ENCODE peak calls at places on chromosomes 7 and 10, in seven cellular contexts. X is amygdala; O is H54; E is activated CD4-positive, CD25-positive, alpha-beta regulatory T cell; P is choroid plexus epithelial cell; Z is HT-29; Q is SK-N-SH. J is an unnamed sample.
A peak's percentile ranks its signal among the peaks of the same experiment; 100 is the strongest.

GRCh38 chr10:116691544-116692126 is 50.7 kb downstream of the HSPA12A start:
- DNase-seq in X (no peak), O (no peak), E (no peak), P (no peak), Z (no peak), Q (no peak), J (no peak)

GRCh38 chr7:3955751-3956696 is 655.0 kb downstream of the SDK1 start:
- DNase-seq in X (no peak), O (peak; percentile 83), E (no peak), P (peak; percentile 19), Z (no peak), Q (no peak), J (no peak)

GRCh38 chr7:156034397-156034796 is 222.1 kb upstream of the SHH start:
- DNase-seq in X (no peak), O (no peak), E (no peak), P (no peak), Z (no peak), Q (no peak), J (no peak)

GRCh38 chr7:5320802-5321396 is 38.2 kb downstream of the SLC29A4 start:
- DNase-seq in X (no peak), O (no peak), E (no peak), P (no peak), Z (no peak), Q (no peak), J (no peak)

GRCh38 chr10:60025279-60025678 is 118.9 kb upstream of the CCDC6 start:
- DNase-seq in X (no peak), O (no peak), E (no peak), P (no peak), Z (no peak), Q (no peak), J (no peak)

GRCh38 chr10:119281581-119282071 is 74.3 kb downstream of the GRK5 start:
- DNase-seq in X (peak; percentile 65), O (no peak), E (no peak), P (peak; percentile 28), Z (no peak), Q (peak; percentile 90), J (no peak)

GRCh38 chr10:48461623-48462481 is 143.0 kb downstream of the ARHGAP22 start:
- DNase-seq in X (no peak), O (no peak), E (no peak), P (no peak), Z (no peak), Q (no peak), J (no peak)

GRCh38 chr10:3484306-3485187 is 300.5 kb downstream of the KLF6 start:
- DNase-seq in X (no peak), O (no peak), E (no peak), P (peak; percentile 60), Z (no peak), Q (no peak), J (no peak)

GRCh38 chr7:149529136-149529718 is 31.6 kb upstream of the ZNF746 start:
- DNase-seq in X (no peak), O (no peak), E (no peak), P (peak; percentile 25), Z (no peak), Q (no peak), J (no peak)

GRCh38 chr10:62038609-62039190 is 137.2 kb downstream of the ARID5B start:
- DNase-seq in X (peak; percentile 38), O (peak; percentile 38), E (peak; percentile 50), P (peak; percentile 90), Z (peak; percentile 92), Q (peak; percentile 62), J (peak; percentile 73)

GRCh38 chr7:132437730-132438129 is 138.5 kb downstream of the PLXNA4 start:
- DNase-seq in X (no peak), O (no peak), E (no peak), P (no peak), Z (no peak), Q (no peak), J (no peak)

GRCh38 chr7:66247387-66248078 is 42.4 kb downstream of the TPST1 start:
- DNase-seq in X (no peak), O (no peak), E (no peak), P (no peak), Z (peak; percentile 14), Q (no peak), J (no peak)

GRCh38 chr10:123562387-123562786 is 103.8 kb upstream of the GPR26 start:
- DNase-seq in X (no peak), O (no peak), E (no peak), P (no peak), Z (no peak), Q (no peak), J (no peak)

GRCh38 chr7:69598081-69598486 is at the start of gene AUTS2:
- DNase-seq in X (peak; percentile 94), O (peak; percentile 89), E (no peak), P (peak; percentile 82), Z (no peak), Q (peak; percentile 100), J (peak; percentile 90)

GRCh38 chr10:93110472-93111146 is 36.9 kb downstream of the CYP26A1 start:
- DNase-seq in X (no peak), O (no peak), E (no peak), P (no peak), Z (no peak), Q (no peak), J (no peak)

GRCh38 chr10:70234668-70235447 is 1.6 kb upstream of the PPA1 start:
- DNase-seq in X (no peak), O (no peak), E (no peak), P (peak; percentile 90), Z (no peak), Q (no peak), J (no peak)

GRCh38 chr7:70696139-70696782 is 435.7 kb upstream of the GALNT17 start:
- DNase-seq in X (no peak), O (no peak), E (no peak), P (peak; percentile 24), Z (peak; percentile 18), Q (peak; percentile 44), J (peak; percentile 29)

GRCh38 chr10:98262571-98262970 is 5.4 kb downstream of the LOXL4 start:
- DNase-seq in X (no peak), O (peak; percentile 53), E (no peak), P (peak; percentile 63), Z (peak; percentile 70), Q (peak; percentile 48), J (no peak)